ENCODE peak calls at places on chromosomes 4 and X, in seven cellular contexts. A is left lung; X is activated T-cell treated with anti-CD3 and anti-CD28 coated beads, Interleukin-2, amount 50 U/mL, for 24 hours; Z is AG08396; G is Caco-2; E is activated T-helper 1 cell treated with anti-CD3 and anti-CD28 coated beads, Interleukin-2, amount 50 U/mL, for 16 hours; Q is CMK. K is an unnamed sample.

GRCh38 chr4:82779032-82779431 is 19.6 kb downstream of the SCD5 start:
- DNase-seq in A (no peak), X (no peak), Z (no peak), G (no peak), E (no peak), Q (no peak), K (no peak)

GRCh38 chr4:10015140-10015753 is 6.0 kb downstream of the SLC2A9 start:
- DNase-seq in A (no peak), X (no peak), Z (no peak), G (peak; percentile 52), E (no peak), Q (peak; percentile 62), K (no peak)

GRCh38 chr4:183201331-183201730 is 102.3 kb downstream of the WWC2 start:
- DNase-seq in A (no peak), X (no peak), Z (peak; percentile 20), G (no peak), E (no peak), Q (no peak), K (no peak)

GRCh38 chr4:45004847-45005565 is 278.6 kb upstream of the GNPDA2 start:
- DNase-seq in A (no peak), X (no peak), Z (no peak), G (no peak), E (no peak), Q (no peak), K (no peak)

GRCh38 chrX:18677140-18677834 is 5.4 kb upstream of the RS1 start:
- DNase-seq in A (no peak), X (no peak), Z (no peak), G (peak; percentile 14), E (no peak), Q (peak; percentile 51), K (no peak)

GRCh38 chr4:169270810-169271691 is at the start of gene SH3RF1:
- DNase-seq in A (peak; percentile 87), X (peak; percentile 31), Z (peak; percentile 92), G (peak; percentile 89), E (no peak), Q (peak; percentile 37), K (peak; percentile 83)

GRCh38 chr4:100288167-100288566 is 97.9 kb upstream of the DDIT4L start:
- DNase-seq in A (no peak), X (no peak), Z (no peak), G (no peak), E (no peak), Q (no peak), K (no peak)

GRCh38 chr4:71066737-71067716 is 73.6 kb downstream of the DCK start:
- DNase-seq in A (no peak), X (no peak), Z (no peak), G (peak; percentile 30), E (no peak), Q (no peak), K (no peak)

GRCh38 chrX:150258463-150259430 is 104.4 kb upstream of the MAMLD1 start:
- DNase-seq in A (no peak), X (no peak), Z (peak; percentile 21), G (no peak), E (no peak), Q (no peak), K (no peak)

GRCh38 chr4:105588252-105588651 is 35.8 kb downstream of the ARHGEF38 start:
- DNase-seq in A (no peak), X (no peak), Z (no peak), G (no peak), E (no peak), Q (no peak), K (no peak)

GRCh38 chr4:44931720-44932119 is 205.4 kb upstream of the GNPDA2 start:
- DNase-seq in A (no peak), X (no peak), Z (no peak), G (no peak), E (no peak), Q (no peak), K (no peak)

GRCh38 chr4:20248155-20248558 is 3.5 kb upstream of the SLIT2 start:
- DNase-seq in A (no peak), X (no peak), Z (peak; percentile 41), G (peak; percentile 30), E (no peak), Q (no peak), K (no peak)

GRCh38 chrX:72317139-72317538 is 11.4 kb upstream of the CITED1 start:
- DNase-seq in A (no peak), X (no peak), Z (no peak), G (no peak), E (no peak), Q (no peak), K (no peak)

K was measured in RWPE2.